ENCODE peak calls at places on chromosome 6, in five cellular contexts. Y is fibroblast of lung; P is HFF-Myc; I is HTR-8/SVneo; M is activated naive CD4-positive, alpha-beta T cell treated with Interleukin-2 at 50 U/mL for 16 hours. U is an unnamed sample.

GRCh38 chr6:42532038-42532669 is 31.7 kb upstream of the UBR2 start:
- DNase-seq in Y (peak; percentile 68), P (no peak), I (peak; percentile 78), M (peak; percentile 12), U (peak; percentile 52)

GRCh38 chr6:28683945-28684538 is 158.4 kb downstream of the GPX5 start:
- DNase-seq in Y (peak; percentile 30), P (no peak), I (no peak), M (peak; percentile 18), U (peak; percentile 50)

GRCh38 chr6:153043719-153044118 is 41.2 kb upstream of the MTRF1L start:
- DNase-seq in Y (no peak), P (no peak), I (no peak), M (no peak), U (peak; percentile 55)

GRCh38 chr6:56618050-56618449 is 24.6 kb downstream of the DST start:
- DNase-seq in Y (no peak), P (no peak), I (no peak), M (no peak), U (no peak)

GRCh38 chr6:24283043-24283985 is 74.5 kb downstream of the DCDC2 start:
- DNase-seq in Y (peak; percentile 81), P (peak; percentile 40), I (peak; percentile 83), M (peak; percentile 9), U (peak; percentile 69)

GRCh38 chr6:132101550-132101949 is 150.4 kb upstream of the CCN2 start:
- DNase-seq in Y (peak; percentile 10), P (no peak), I (no peak), M (no peak), U (no peak)

GRCh38 chr6:137995371-137995770 is 111.8 kb downstream of the PERP start:
- DNase-seq in Y (no peak), P (no peak), I (no peak), M (no peak), U (no peak)

GRCh38 chr6:54614499-54615195 is 231.9 kb upstream of the FAM83B start:
- DNase-seq in Y (peak; percentile 7), P (no peak), I (no peak), M (no peak), U (no peak)

GRCh38 chr6:107560657-107561056 is 70.7 kb downstream of the SOBP start:
- DNase-seq in Y (no peak), P (no peak), I (no peak), M (no peak), U (no peak)

GRCh38 chr6:144922120-144922722 is 637.1 kb downstream of the UTRN start:
- DNase-seq in Y (no peak), P (peak; percentile 56), I (no peak), M (no peak), U (no peak)

U was measured in bronchial epithelial cell.